ENCODE peak calls at places on chromosomes 11 and 22, in four cellular contexts. P is COR-L47; S is CD4-positive, CD25-positive, alpha-beta regulatory T cell; Q is AG08395. H is an unnamed sample.

GRCh38 chr11:8218840-8219239 is 44.8 kb downstream of the LMO1 start:
- DNase-seq in P (no peak), S (no peak), Q (no peak), H (no peak)

GRCh38 chr11:76795285-76795935 is 12.3 kb downstream of the TSKU start:
- DNase-seq in P (no peak), S (no peak), Q (no peak), H (peak; percentile 79)

GRCh38 chr11:62431171-62431895 is 12.5 kb downstream of the SCGB1A1 start:
- DNase-seq in P (no peak), S (no peak), Q (peak; percentile 58), H (no peak)

GRCh38 chr11:121890377-121890776 is 225.6 kb downstream of the BLID start:
- DNase-seq in P (no peak), S (no peak), Q (peak; percentile 78), H (no peak)

GRCh38 chr11:102810943-102811528 is 13.1 kb upstream of the MMP1 start:
- DNase-seq in P (peak; percentile 24), S (no peak), Q (peak; percentile 46), H (no peak)

GRCh38 chr11:114496915-114497314 is 57.6 kb downstream of the REXO2 start:
- DNase-seq in P (no peak), S (no peak), Q (no peak), H (no peak)

GRCh38 chr22:21657361-21658118 is 8.3 kb upstream of the PPIL2 start:
- DNase-seq in P (peak; percentile 89), S (peak; percentile 81), Q (peak; percentile 77), H (no peak)

GRCh38 chr22:29112102-29112501 is 39.3 kb downstream of the KREMEN1 start:
- DNase-seq in P (peak; percentile 49), S (no peak), Q (no peak), H (no peak)

GRCh38 chr11:27496461-27496860 is 10.1 kb downstream of the LIN7C start:
- DNase-seq in P (no peak), S (no peak), Q (no peak), H (no peak)

GRCh38 chr11:128824199-128825049 is 42.7 kb downstream of the KCNJ1 start:
- DNase-seq in P (no peak), S (no peak), Q (no peak), H (no peak)

GRCh38 chr22:50524664-50525103 is 714 bp downstream of the SCO2 start:
- DNase-seq in P (no peak), S (no peak), Q (no peak), H (peak; percentile 85)

GRCh38 chr11:67441082-67441683 is 2.1 kb downstream of the CORO1B start:
- DNase-seq in P (no peak), S (no peak), Q (no peak), H (no peak)

GRCh38 chr22:35893698-35894097 is 134.9 kb downstream of the RBFOX2 start:
- DNase-seq in P (no peak), S (no peak), Q (no peak), H (no peak)

GRCh38 chr11:33869511-33870422 is 22.1 kb downstream of the LMO2 start:
- DNase-seq in P (peak; percentile 33), S (no peak), Q (peak; percentile 28), H (no peak)

GRCh38 chr11:8382436-8383053 is 118.9 kb upstream of the LMO1 start:
- DNase-seq in P (no peak), S (no peak), Q (peak; percentile 80), H (no peak)

GRCh38 chr11:40187092-40187403 is 1272.4 kb downstream of the LRRC4C start:
- DNase-seq in P (no peak), S (no peak), Q (no peak), H (no peak)

GRCh38 chr11:18633256-18634139 is 644 bp downstream of the SPTY2D1 start:
- DNase-seq in P (no peak), S (peak; percentile 53), Q (no peak), H (peak; percentile 67)

GRCh38 chr11:120200677-120201076 is 10.2 kb upstream of the OAF start:
- DNase-seq in P (no peak), S (no peak), Q (no peak), H (no peak)

GRCh38 chr22:50723991-50724390 is 14.0 kb upstream of the ACR start:
- DNase-seq in P (no peak), S (no peak), Q (no peak), H (no peak)

GRCh38 chr11:35337136-35337918 is 82.0 kb downstream of the SLC1A2 start:
- DNase-seq in P (no peak), S (peak; percentile 29), Q (peak; percentile 94), H (no peak)

H was measured in suprapubic skin.